ENCODE peak calls at places on chromosome 2, in six cellular contexts. A is pancreas, E is HCT116, U is fibroblast of lung, J is suprapubic skin, Y is heart left ventricle. S is an unnamed sample.

GRCh38 chr2:180983468-180984388 is 3.3 kb downstream of the UBE2E3 start:
- DNase-seq in A (no peak), E (peak; percentile 39), U (peak; percentile 82), J (no peak), Y (no peak), S (no peak)

GRCh38 chr2:70807828-70808118 is 12.6 kb downstream of the CLEC4F start:
- DNase-seq in A (no peak), E (no peak), U (no peak), J (no peak), Y (no peak), S (no peak)

GRCh38 chr2:68041704-68042245 is 21.0 kb downstream of the C1D start:
- DNase-seq in A (no peak), E (no peak), U (no peak), J (no peak), Y (no peak), S (no peak)

GRCh38 chr2:44680983-44681481 is 260.5 kb upstream of the SIX3 start:
- DNase-seq in A (no peak), E (no peak), U (peak; percentile 62), J (no peak), Y (no peak), S (no peak)

GRCh38 chr2:10392951-10393647 is 55.0 kb downstream of the ODC1 start:
- DNase-seq in A (no peak), E (no peak), U (no peak), J (no peak), Y (no peak), S (no peak)

GRCh38 chr2:158045362-158045761 is 56.3 kb upstream of the UPP2 start:
- DNase-seq in A (no peak), E (peak; percentile 15), U (no peak), J (no peak), Y (no peak), S (no peak)

GRCh38 chr2:101330253-101330921 is 21.9 kb upstream of the RNF149 start:
- DNase-seq in A (peak; percentile 58), E (no peak), U (no peak), J (no peak), Y (peak; percentile 63), S (no peak)

GRCh38 chr2:146867472-146867986 is 977.3 kb upstream of the ACVR2A start:
- DNase-seq in A (no peak), E (no peak), U (no peak), J (no peak), Y (no peak), S (no peak)

GRCh38 chr2:10798783-10799182 is 13.8 kb downstream of the PDIA6 start:
- DNase-seq in A (no peak), E (no peak), U (no peak), J (no peak), Y (no peak), S (no peak)

GRCh38 chr2:45852450-45853150 is 201.1 kb downstream of the PRKCE start:
- DNase-seq in A (no peak), E (no peak), U (no peak), J (no peak), Y (no peak), S (no peak)

GRCh38 chr2:9256570-9257043 is 50.0 kb downstream of the ASAP2 start:
- DNase-seq in A (no peak), E (no peak), U (no peak), J (no peak), Y (no peak), S (no peak)

GRCh38 chr2:28430790-28431418 is 38.2 kb downstream of the FOSL2 start:
- DNase-seq in A (peak; percentile 30), E (no peak), U (no peak), J (no peak), Y (no peak), S (peak; percentile 56)

GRCh38 chr2:177332041-177332991 is 60.3 kb upstream of the AGPS start:
- DNase-seq in A (no peak), E (peak; percentile 39), U (peak; percentile 89), J (no peak), Y (peak; percentile 58), S (no peak)

GRCh38 chr2:182197529-182197928 is 211.9 kb downstream of the PPP1R1C start:
- DNase-seq in A (no peak), E (no peak), U (no peak), J (no peak), Y (no peak), S (no peak)

GRCh38 chr2:88669371-88670214 is 21.9 kb upstream of the RPIA start:
- DNase-seq in A (no peak), E (peak; percentile 31), U (peak; percentile 62), J (no peak), Y (no peak), S (no peak)

GRCh38 chr2:46717733-46718121 is 197.9 kb downstream of the MCFD2 start:
- DNase-seq in A (no peak), E (no peak), U (no peak), J (no peak), Y (no peak), S (no peak)

GRCh38 chr2:72847916-72848315 is 22.1 kb upstream of the EXOC6B start:
- DNase-seq in A (no peak), E (no peak), U (no peak), J (no peak), Y (no peak), S (no peak)

GRCh38 chr2:228681426-228681825 is 499.9 kb upstream of the SPHKAP start:
- DNase-seq in A (no peak), E (peak; percentile 34), U (peak; percentile 79), J (no peak), Y (no peak), S (no peak)

GRCh38 chr2:49834433-49834832 is 680.1 kb upstream of the FSHR start:
- DNase-seq in A (no peak), E (no peak), U (no peak), J (no peak), Y (no peak), S (no peak)

GRCh38 chr2:116980354-116980753 is 834.1 kb upstream of the DDX18 start:
- DNase-seq in A (no peak), E (no peak), U (no peak), J (no peak), Y (no peak), S (no peak)

GRCh38 chr2:112006076-112006410 is 49.0 kb upstream of the TMEM87B start:
- DNase-seq in A (no peak), E (no peak), U (peak; percentile 58), J (no peak), Y (no peak), S (no peak)

GRCh38 chr2:167471734-167472133 is 583.5 kb downstream of the XIRP2 start:
- DNase-seq in A (no peak), E (no peak), U (no peak), J (no peak), Y (no peak), S (no peak)

GRCh38 chr2:64133828-64134227 is 10.4 kb downstream of the PELI1 start:
- DNase-seq in A (no peak), E (no peak), U (peak; percentile 26), J (no peak), Y (no peak), S (no peak)

GRCh38 chr2:127066942-127067341 is 40.0 kb downstream of the BIN1 start:
- DNase-seq in A (no peak), E (no peak), U (peak; percentile 96), J (peak; percentile 92), Y (peak; percentile 77), S (no peak)

GRCh38 chr2:127065932-127066318 is 41.0 kb downstream of the BIN1 start:
- DNase-seq in A (no peak), E (no peak), U (no peak), J (no peak), Y (no peak), S (no peak)

GRCh38 chr2:127063701-127064590 is 43.0 kb downstream of the BIN1 start:
- DNase-seq in A (peak; percentile 76), E (no peak), U (no peak), J (no peak), Y (no peak), S (no peak)

GRCh38 chr2:127065299-127065931 is 41.5 kb downstream of the BIN1 start:
- DNase-seq in A (no peak), E (no peak), U (no peak), J (no peak), Y (no peak), S (no peak)

DNA sequence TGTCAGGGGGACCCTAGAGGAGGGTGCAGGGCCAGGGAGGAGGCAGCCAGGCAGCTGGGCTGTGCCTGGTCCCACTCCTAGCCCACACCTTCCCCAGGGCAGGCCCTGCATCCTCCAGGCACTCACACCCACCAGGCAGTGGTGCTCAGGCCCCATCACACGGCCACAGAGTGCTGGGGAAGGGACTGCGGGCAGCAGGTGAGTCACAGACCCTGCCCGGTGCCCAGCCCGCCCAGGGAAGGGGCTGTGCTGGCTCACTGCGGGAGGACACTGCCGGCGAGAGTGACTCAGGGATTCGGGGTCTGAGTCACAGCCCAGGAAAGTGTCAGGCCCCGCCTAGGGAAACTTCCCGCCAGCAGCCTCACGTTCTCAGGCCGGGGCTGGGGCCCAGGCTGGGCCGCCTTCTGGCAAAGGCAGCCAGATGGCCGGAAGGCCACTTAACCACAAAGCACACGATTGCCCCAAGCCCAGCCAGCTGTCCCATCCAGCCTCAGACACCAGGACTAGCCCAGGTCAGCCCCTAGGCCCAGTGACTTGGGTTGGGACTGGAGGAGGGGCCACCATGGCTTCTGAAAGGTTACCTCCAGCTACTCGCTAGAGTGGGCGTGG is 42.2 kb downstream of the BIN1 start:
- DNase-seq in A (peak; percentile 72), E (peak; percentile 87), U (peak; percentile 96), J (peak; percentile 94), Y (peak; percentile 92), S (no peak)
- TF ChIP-seq CTCF in A (no peak), E (no peak), U (no peak), J (no peak), Y (no peak), S (peak; percentile 69)

GRCh38 chr2:16138811-16139662 is 198.7 kb downstream of the MYCN start:
- DNase-seq in A (no peak), E (no peak), U (no peak), J (no peak), Y (no peak), S (no peak)
- TF ChIP-seq CTCF in A (no peak), E (no peak), U (no peak), J (no peak), Y (no peak), S (no peak)

DNA sequence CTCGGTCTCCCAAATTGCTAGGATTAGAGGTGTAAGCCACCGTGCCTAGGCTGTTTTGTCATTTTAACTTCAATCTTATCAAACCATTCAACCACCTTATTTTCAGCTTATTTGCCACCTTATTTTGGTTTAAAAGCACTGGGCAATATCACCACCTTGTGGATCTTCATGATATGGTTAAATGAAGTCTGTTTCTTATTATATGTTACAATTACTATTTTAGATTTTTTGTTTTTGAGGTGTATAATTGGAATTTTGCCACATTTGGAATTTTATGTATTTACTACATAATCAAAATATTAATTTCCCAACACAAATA is 43.8 kb upstream of the SCN9A start:
- DNase-seq in A (no peak), E (peak; percentile 23), U (peak; percentile 75), J (no peak), Y (no peak), S (no peak)
- TF ChIP-seq CTCF in A (no peak), E (peak; percentile 41), U (no peak), J (no peak), Y (no peak), S (peak; percentile 90)

GRCh38 chr2:154370873-154371272 is 327.6 kb upstream of the KCNJ3 start:
- DNase-seq in A (no peak), E (no peak), U (no peak), J (no peak), Y (no peak), S (no peak)

DNA sequence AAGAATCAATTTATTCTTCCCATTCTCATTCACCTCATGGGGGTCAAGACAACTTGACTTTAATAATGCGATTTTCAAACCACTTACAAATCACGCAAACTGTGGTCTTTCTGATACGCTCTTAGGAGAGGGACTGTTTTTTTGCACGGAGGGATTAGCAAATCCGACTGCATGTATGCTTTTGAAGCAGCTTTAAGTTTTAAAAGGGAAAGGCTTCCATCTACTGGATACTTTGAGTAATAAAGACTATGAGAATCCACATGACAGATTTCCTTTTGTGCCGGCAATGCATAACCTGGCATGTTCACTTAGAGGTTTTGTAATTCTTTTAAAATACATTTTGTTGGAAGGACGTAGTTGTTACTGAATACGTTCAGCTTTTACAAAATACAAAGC is 322.9 kb upstream of the KCNJ3 start:
- DNase-seq in A (no peak), E (peak; percentile 56), U (peak; percentile 81), J (no peak), Y (no peak), S (no peak)
- TF ChIP-seq CTCF in A (no peak), E (peak; percentile 25), U (no peak), J (no peak), Y (peak; percentile 30), S (peak; percentile 80)

S was measured in chondrocyte.